ENCODE peak calls at places on chromosomes 11 and 22, in seven cellular contexts. P, Y, G, F, D, Z and C are unnamed samples.

GRCh38 chr11:26247340-26247739 is 84.6 kb upstream of the ANO3 start:
- DNase-seq in P (no peak), Y (no peak), G (peak; percentile 26), F (peak; percentile 72), D (peak; percentile 41), Z (no peak), C (peak; percentile 21)

GRCh38 chr11:118953265-118953664 is 2.8 kb upstream of the UPK2 start:
- DNase-seq in P (no peak), Y (no peak), G (no peak), F (no peak), D (peak; percentile 17), Z (no peak), C (peak; percentile 14)

GRCh38 chr11:111814567-111814966 is 48.4 kb upstream of the PPP2R1B start:
- DNase-seq in P (no peak), Y (no peak), G (no peak), F (peak; percentile 30), D (no peak), Z (no peak), C (peak; percentile 29)

GRCh38 chr11:116782728-116783127 is 5.1 kb downstream of the ZPR1 start:
- DNase-seq in P (no peak), Y (no peak), G (peak; percentile 73), F (peak; percentile 38), D (peak; percentile 67), Z (no peak), C (peak; percentile 64)

GRCh38 chr11:86453290-86454030 is 78.8 kb downstream of the CCDC81 start:
- DNase-seq in P (no peak), Y (no peak), G (no peak), F (no peak), D (no peak), Z (no peak), C (no peak)

GRCh38 chr22:18056161-18056666 is 21.6 kb upstream of the PEX26 start:
- DNase-seq in P (no peak), Y (no peak), G (peak; percentile 51), F (peak; percentile 76), D (peak; percentile 70), Z (no peak), C (no peak)

GRCh38 chr11:2977113-2977512 is 15.0 kb downstream of the NAP1L4 start:
- DNase-seq in P (no peak), Y (no peak), G (no peak), F (no peak), D (no peak), Z (no peak), C (no peak)

GRCh38 chr11:44709966-44710365 is 16.8 kb upstream of the TSPAN18 start:
- DNase-seq in P (no peak), Y (no peak), G (peak; percentile 14), F (no peak), D (no peak), Z (no peak), C (peak; percentile 66)

GRCh38 chr11:73325036-73325981 is 17.2 kb downstream of the ARHGEF17 start:
- DNase-seq in P (no peak), Y (peak; percentile 86), G (no peak), F (peak; percentile 35), D (no peak), Z (no peak), C (peak; percentile 62)

GRCh38 chr11:32385998-32386397 is 49.3 kb downstream of the WT1 start:
- DNase-seq in P (no peak), Y (no peak), G (peak; percentile 64), F (peak; percentile 54), D (peak; percentile 60), Z (no peak), C (peak; percentile 81)

GRCh38 chr22:17896552-17896951 is 122.3 kb upstream of the BID start:
- DNase-seq in P (peak; percentile 36), Y (no peak), G (no peak), F (no peak), D (no peak), Z (no peak), C (peak; percentile 26)

GRCh38 chr11:111937859-111938258 is 716 bp downstream of the DIXDC1 start:
- DNase-seq in P (no peak), Y (no peak), G (no peak), F (no peak), D (no peak), Z (no peak), C (no peak)

GRCh38 chr11:11451501-11452005 is 98.5 kb upstream of the CSNK2A3 start:
- DNase-seq in P (no peak), Y (no peak), G (peak; percentile 10), F (no peak), D (no peak), Z (no peak), C (no peak)

GRCh38 chr11:112997829-112998228 is 36.6 kb downstream of the NCAM1 start:
- DNase-seq in P (no peak), Y (no peak), G (no peak), F (no peak), D (no peak), Z (no peak), C (no peak)

GRCh38 chr11:76803023-76803422 is 19.9 kb downstream of the TSKU start:
- DNase-seq in P (peak; percentile 3), Y (peak; percentile 79), G (no peak), F (peak; percentile 49), D (no peak), Z (no peak), C (peak; percentile 67)

GRCh38 chr11:119589011-119589410 is 140.0 kb downstream of the NECTIN1 start:
- DNase-seq in P (no peak), Y (no peak), G (no peak), F (no peak), D (no peak), Z (no peak), C (no peak)

GRCh38 chr22:32583921-32584335 is 109.3 kb downstream of the FBXO7 start:
- DNase-seq in P (no peak), Y (no peak), G (no peak), F (peak; percentile 38), D (no peak), Z (no peak), C (peak; percentile 27)

GRCh38 chr11:134036484-134037092 is 32.3 kb upstream of the JAM3 start:
- DNase-seq in P (no peak), Y (no peak), G (no peak), F (no peak), D (no peak), Z (no peak), C (no peak)

GRCh38 chr22:47377926-47378560 is 615.6 kb downstream of the TBC1D22A start:
- DNase-seq in P (no peak), Y (no peak), G (no peak), F (no peak), D (no peak), Z (no peak), C (no peak)

GRCh38 chr11:64863381-64864060 is 14.9 kb downstream of the EHD1 start:
- DNase-seq in P (no peak), Y (no peak), G (no peak), F (peak; percentile 41), D (no peak), Z (no peak), C (no peak)

GRCh38 chr22:34293324-34293723 is 373.0 kb upstream of the LARGE1 start:
- DNase-seq in P (no peak), Y (no peak), G (no peak), F (no peak), D (no peak), Z (no peak), C (no peak)

GRCh38 chr11:61657566-61657965 is 22.6 kb upstream of the DAGLA start:
- DNase-seq in P (peak; percentile 53), Y (no peak), G (peak; percentile 89), F (no peak), D (peak; percentile 22), Z (no peak), C (peak; percentile 33)

GRCh38 chr22:48926663-48927062 is 901.0 kb downstream of the BRD1 start:
- DNase-seq in P (no peak), Y (no peak), G (no peak), F (no peak), D (no peak), Z (no peak), C (no peak)

GRCh38 chr22:48927591-48927990 is 900.1 kb downstream of the BRD1 start:
- DNase-seq in P (no peak), Y (no peak), G (no peak), F (no peak), D (no peak), Z (no peak), C (no peak)

GRCh38 chr22:48929276-48929790 is 898.3 kb downstream of the BRD1 start:
- DNase-seq in P (no peak), Y (peak; percentile 52), G (no peak), F (no peak), D (no peak), Z (no peak), C (no peak)

GRCh38 chr22:48934446-48934845 is 893.2 kb downstream of the BRD1 start:
- DNase-seq in P (no peak), Y (no peak), G (no peak), F (peak; percentile 0), D (no peak), Z (no peak), C (no peak)

GRCh38 chr22:48931452-48931851 is 896.2 kb downstream of the BRD1 start:
- DNase-seq in P (no peak), Y (no peak), G (no peak), F (no peak), D (no peak), Z (no peak), C (no peak)
- H3K4me3 ChIP-seq in P (no peak overlapping the region), Y (no peak overlapping the region), G (no peak overlapping the region), F (no peak overlapping the region), D (no peak overlapping the region), Z (no peak overlapping the region), C (no peak overlapping the region)

GRCh38 chr11:57109331-57109730 is 72.4 kb upstream of the LRRC55 start:
- DNase-seq in P (no peak), Y (no peak), G (no peak), F (no peak), D (no peak), Z (no peak), C (no peak)
- TF ChIP-seq CTCF in P (no peak), Y (no peak), G (no peak), F (no peak), D (no peak), Z (no peak), C (no peak)

GRCh38 chr22:31296258-31296657 is 4.0 kb upstream of the PIK3IP1 start:
- DNase-seq in P (no peak), Y (no peak), G (no peak), F (peak; percentile 63), D (peak; percentile 89), Z (no peak), C (peak; percentile 73)
- H3K4me3 ChIP-seq in P (no peak overlapping the region), Y (peak overlapping the region; percentile 33), G (no peak overlapping the region), F (no peak overlapping the region), D (no peak overlapping the region), Z (no peak overlapping the region), C (no peak overlapping the region)

GRCh38 chr22:44645083-44645482 is 56.9 kb upstream of the PRR5 start:
- DNase-seq in P (no peak), Y (no peak), G (no peak), F (no peak), D (no peak), Z (no peak), C (no peak)

GRCh38 chr22:44646668-44647067 is 55.3 kb upstream of the PRR5 start:
- DNase-seq in P (no peak), Y (no peak), G (no peak), F (no peak), D (no peak), Z (no peak), C (no peak)

GRCh38 chr22:44647141-44647540 is 54.9 kb upstream of the PRR5 start:
- DNase-seq in P (no peak), Y (no peak), G (no peak), F (no peak), D (no peak), Z (no peak), C (no peak)

GRCh38 chr22:44645531-44645930 is 56.5 kb upstream of the PRR5 start:
- DNase-seq in P (no peak), Y (no peak), G (no peak), F (no peak), D (no peak), Z (no peak), C (no peak)

GRCh38 chr22:44646141-44646540 is 55.9 kb upstream of the PRR5 start:
- DNase-seq in P (no peak), Y (no peak), G (no peak), F (no peak), D (no peak), Z (peak; percentile 30), C (no peak)
- TF ChIP-seq CTCF in P (no peak), Y (no peak), G (no peak), F (no peak), D (no peak), Z (no peak), C (no peak)